ENCODE peak calls at places on chromosomes 16 and 17, in eight cellular contexts. K, A, G, R, M, F, W and Q are unnamed samples.

GRCh38 chr16:26316683-26317464 is 625.1 kb downstream of the HS3ST4 start:
- DNase-seq in K (no peak), A (no peak), G (no peak), R (no peak), M (no peak), F (no peak), W (peak), Q (no peak)

GRCh38 chr16:61579195-61579594 is 457.0 kb downstream of the CDH8 start:
- DNase-seq in K (no peak), A (no peak), G (no peak), R (no peak), M (no peak), F (no peak), W (no peak), Q (no peak)

GRCh38 chr16:1712791-1713261 is 6.8 kb downstream of the MAPK8IP3 start:
- DNase-seq in K (no peak), A (no peak), G (no peak), R (no peak), M (no peak), F (no peak), W (no peak), Q (no peak)

GRCh38 chr16:4048481-4048880 is 67.8 kb downstream of the ADCY9 start:
- DNase-seq in K (no peak), A (no peak), G (no peak), R (no peak), M (no peak), F (no peak), W (no peak), Q (no peak)

GRCh38 chr16:80006175-80006895 is 405.8 kb upstream of the MAF start:
- DNase-seq in K (peak), A (no peak), G (peak), R (peak), M (no peak), F (peak), W (no peak), Q (no peak)

GRCh38 chr16:57141822-57142631 is 43.8 kb downstream of the PSME3IP1 start:
- DNase-seq in K (no peak), A (no peak), G (no peak), R (no peak), M (no peak), F (no peak), W (no peak), Q (no peak)

GRCh38 chr16:30949655-30950515 is 1.0 kb downstream of the ORAI3 start:
- DNase-seq in K (peak), A (peak), G (peak), R (no peak), M (peak), F (peak), W (peak), Q (no peak)

GRCh38 chr16:89565506-89566372 is 5.3 kb downstream of the RPL13 start:
- DNase-seq in K (no peak), A (peak), G (peak), R (no peak), M (peak), F (peak), W (peak), Q (no peak)

GRCh38 chr17:12790806-12791148 is 1.5 kb downstream of the ARHGAP44 start:
- DNase-seq in K (no peak), A (no peak), G (no peak), R (no peak), M (no peak), F (no peak), W (no peak), Q (no peak)

GRCh38 chr16:72425571-72426341 is 253.8 kb upstream of the PMFBP1 start:
- DNase-seq in K (no peak), A (no peak), G (no peak), R (peak), M (no peak), F (no peak), W (no peak), Q (no peak)

GRCh38 chr17:19573075-19573474 is 39.4 kb downstream of the SLC47A1 start:
- DNase-seq in K (no peak), A (no peak), G (no peak), R (peak), M (no peak), F (no peak), W (no peak), Q (no peak)

GRCh38 chr16:19172098-19172780 is 4.2 kb downstream of the SYT17 start:
- DNase-seq in K (no peak), A (no peak), G (no peak), R (no peak), M (no peak), F (no peak), W (no peak), Q (no peak)

GRCh38 chr16:10993649-10994048 is 49.3 kb downstream of the CLEC16A start:
- DNase-seq in K (no peak), A (no peak), G (no peak), R (no peak), M (no peak), F (no peak), W (no peak), Q (no peak)

DNA sequence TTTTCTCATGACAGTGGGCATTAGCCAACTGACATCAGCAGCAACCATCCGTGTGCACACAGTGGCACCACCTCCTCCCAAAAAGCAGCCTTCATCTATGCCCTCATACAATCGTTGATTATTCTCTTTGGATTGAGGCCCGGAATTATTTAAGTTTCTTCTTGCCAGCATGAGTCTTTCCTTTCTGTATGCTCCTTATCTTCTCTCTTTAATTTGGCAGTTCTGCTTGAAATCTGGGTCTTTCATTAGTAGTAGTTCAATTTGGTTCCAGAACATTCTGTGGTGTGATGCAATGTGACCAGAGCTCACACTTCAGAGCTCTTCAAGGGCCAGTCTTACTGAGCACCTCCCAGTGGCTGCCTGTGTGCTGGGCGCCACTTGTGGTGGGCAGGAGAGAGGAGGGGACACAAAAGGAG is 52.2 kb upstream of the STH start:
- DNase-seq in K (no peak), A (no peak), G (no peak), R (no peak), M (no peak), F (no peak), W (no peak), Q (no peak)
- TF ChIP-seq CTCF in K (no peak), A (no peak), G (no peak), R (no peak), M (no peak), F (no peak), W (no peak), Q (no peak)

GRCh38 chr16:22977294-22977697 is 163.3 kb downstream of the HS3ST2 start:
- DNase-seq in K (no peak), A (no peak), G (no peak), R (no peak), M (no peak), F (no peak), W (no peak), Q (no peak)
- TF ChIP-seq CTCF in K (no peak), A (no peak), G (peak), R (no peak), M (no peak), F (peak), W (peak), Q (no peak)

GRCh38 chr17:56817066-56817465 is 16.7 kb downstream of the C17orf67 start:
- DNase-seq in K (no peak), A (no peak), G (no peak), R (no peak), M (no peak), F (no peak), W (no peak), Q (no peak)
- TF ChIP-seq CTCF in K (no peak), A (no peak), G (no peak), R (no peak), M (no peak), F (no peak), W (no peak), Q (no peak)

DNA sequence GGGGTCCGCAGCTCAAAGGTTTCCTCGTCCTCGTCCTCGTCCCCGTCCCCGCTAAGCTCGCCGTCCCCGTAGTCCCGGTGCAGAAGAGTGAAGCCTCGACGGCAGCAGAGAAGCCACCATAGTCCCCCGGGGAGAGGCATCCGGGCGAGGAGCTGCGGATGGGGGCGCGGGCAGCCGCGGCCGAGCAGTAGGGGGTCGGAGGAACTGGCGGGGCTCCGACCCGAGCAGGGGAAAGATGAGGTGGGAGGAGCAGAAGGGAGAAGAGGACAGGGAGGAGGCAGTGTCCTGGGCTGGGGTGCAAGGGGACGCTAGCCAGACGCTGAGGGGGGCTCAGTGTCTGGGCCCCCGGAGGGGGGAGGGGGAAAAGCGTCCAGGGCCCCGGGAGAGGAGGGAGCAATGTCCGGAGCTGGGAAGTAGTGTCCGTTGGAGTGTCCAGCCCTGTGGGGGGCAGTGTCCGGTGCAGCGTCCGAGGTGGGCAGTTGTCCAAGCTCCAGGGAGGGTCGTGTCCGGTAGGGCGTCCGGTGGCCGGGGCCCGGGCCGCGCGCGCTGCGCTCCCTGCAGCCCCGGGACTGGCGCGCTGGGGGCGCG is at the start of gene PLEKHH3:
- DNase-seq in K (no peak), A (no peak), G (no peak), R (no peak), M (no peak), F (no peak), W (no peak), Q (no peak)
- TF ChIP-seq CTCF in K (no peak), A (no peak), G (peak), R (no peak), M (no peak), F (peak), W (no peak), Q (no peak)

DNA sequence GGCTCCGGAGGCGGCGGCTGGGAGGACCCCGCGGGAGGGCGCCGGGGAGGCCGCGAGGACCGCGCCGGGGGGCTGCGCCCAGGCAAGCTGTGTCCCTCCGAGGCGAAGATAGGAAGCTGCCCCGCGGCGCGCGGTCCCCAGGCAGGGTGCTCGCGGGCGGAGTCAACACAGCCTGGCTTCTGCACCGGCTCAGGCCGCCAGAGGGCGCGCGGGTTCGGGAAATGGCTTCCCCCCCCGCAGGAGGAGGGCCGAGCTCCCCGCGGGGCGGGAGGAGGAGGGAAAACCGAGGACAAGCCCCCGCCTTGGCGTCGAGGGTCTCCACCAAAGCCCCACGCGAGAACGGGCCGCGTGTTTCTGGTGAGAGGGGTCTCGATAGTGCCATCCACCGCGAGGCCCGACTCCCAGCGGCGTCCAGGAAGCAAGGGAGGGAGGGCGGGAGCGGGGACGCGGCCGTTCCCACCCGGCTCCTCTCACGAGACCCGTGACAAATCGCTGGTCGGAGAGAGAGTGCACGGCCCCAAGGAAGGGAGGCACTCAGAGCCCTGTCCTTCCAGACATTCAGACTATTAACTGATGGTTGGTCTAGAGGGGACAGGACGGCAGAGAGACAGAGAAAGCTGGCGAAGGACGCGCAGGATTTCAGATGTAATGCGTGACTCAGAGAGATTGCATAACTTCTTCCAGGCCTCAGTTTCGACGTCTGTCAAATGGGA is 64.4 kb upstream of the DNAJA2 start:
- DNase-seq in K (peak), A (peak), G (peak), R (peak), M (peak), F (peak), W (peak), Q (peak)
- TF ChIP-seq CTCF in K (peak), A (peak), G (peak), R (peak), M (peak), F (peak), W (peak), Q (peak)

GRCh38 chr17:50345443-50346312 is at the start of gene XYLT2:
- DNase-seq in K (peak), A (peak), G (peak), R (peak), M (peak), F (peak), W (peak), Q (peak)

GRCh38 chr17:50347087-50347893 is 1.4 kb downstream of the XYLT2 start:
- DNase-seq in K (peak), A (no peak), G (no peak), R (no peak), M (no peak), F (no peak), W (peak), Q (no peak)

GRCh38 chr17:50347894-50348291 is 2.0 kb downstream of the XYLT2 start:
- DNase-seq in K (no peak), A (no peak), G (no peak), R (no peak), M (no peak), F (no peak), W (no peak), Q (no peak)

GRCh38 chr17:50344712-50345380 is 1.1 kb upstream of the XYLT2 start:
- DNase-seq in K (no peak), A (no peak), G (no peak), R (no peak), M (no peak), F (no peak), W (peak), Q (no peak)

GRCh38 chr17:50346313-50347086 is 574 bp downstream of the XYLT2 start:
- DNase-seq in K (peak), A (no peak), G (peak), R (no peak), M (no peak), F (peak), W (peak), Q (no peak)
- TF ChIP-seq CTCF in K (no peak), A (no peak), G (no peak), R (no peak), M (no peak), F (no peak), W (no peak), Q (no peak)